ENCODE peak calls at places on chromosomes 5 and 9, in seven cellular contexts. H is endodermal cell, X is GM12864, J is HCT116, P is lower leg skin, Q is AG04449, K is ovary. V is an unnamed sample.

GRCh38 chr5:116455061-116455460 is 119.6 kb downstream of the SEMA6A start:
- DNase-seq in H (no peak), Q (no peak), J (no peak), P (no peak), X (no peak), K (no peak), V (no peak)

GRCh38 chr5:122093415-122093814 is 15.4 kb upstream of the LOX start:
- DNase-seq in H (no peak), K (no peak), X (no peak), P (no peak), J (no peak), Q (peak; percentile 90), V (no peak)

GRCh38 chr5:157484768-157485167 is 24.8 kb downstream of the NIPAL4 start:
- DNase-seq in J (no peak), K (no peak), X (no peak), P (peak; percentile 67), Q (no peak), H (no peak), V (no peak)

GRCh38 chr5:61304611-61305369 is 27.3 kb upstream of the ZSWIM6 start:
- DNase-seq in X (no peak), K (no peak), Q (no peak), P (no peak), H (peak; percentile 57), J (peak; percentile 55), V (peak; percentile 58)

GRCh38 chr9:38441347-38442085 is 17.3 kb upstream of the IGFBPL1 start:
- DNase-seq in X (no peak), Q (no peak), H (no peak), P (no peak), J (no peak), K (no peak), V (no peak)

GRCh38 chr5:173902334-173902733 is 14.2 kb downstream of the CPEB4 start:
- DNase-seq in Q (no peak), H (no peak), X (no peak), K (no peak), J (no peak), P (no peak), V (no peak)

GRCh38 chr9:4382722-4383317 is 83.0 kb upstream of the GLIS3 start:
- DNase-seq in P (no peak), K (no peak), Q (no peak), H (peak; percentile 52), J (peak; percentile 23), X (peak; percentile 19), V (no peak)

GRCh38 chr9:121321039-121321503 is 49.0 kb downstream of the STOM start:
- DNase-seq in K (no peak), P (no peak), J (no peak), X (no peak), Q (no peak), H (peak; percentile 44), V (no peak)

GRCh38 chr9:116417464-116417863 is 263.9 kb downstream of the PAPPA start:
- DNase-seq in J (no peak), K (no peak), X (no peak), Q (no peak), H (no peak), P (no peak), V (no peak)

GRCh38 chr5:130385619-130386018 is 481.4 kb downstream of the CHSY3 start:
- DNase-seq in X (no peak), H (no peak), J (no peak), P (no peak), Q (no peak), K (no peak), V (no peak)

GRCh38 chr5:61275841-61276240 is 56.2 kb upstream of the ZSWIM6 start:
- DNase-seq in J (no peak), H (no peak), P (peak; percentile 54), K (no peak), Q (no peak), X (no peak), V (peak; percentile 36)

GRCh38 chr5:140631831-140632365 is 1.1 kb downstream of the CD14 start:
- DNase-seq in X (no peak), J (no peak), H (no peak), K (no peak), Q (no peak), P (no peak), V (no peak)

GRCh38 chr5:135559342-135559741 is 19.4 kb downstream of the CXCL14 start:
- DNase-seq in J (peak; percentile 38), H (peak; percentile 70), P (no peak), X (no peak), Q (no peak), K (no peak), V (no peak)

GRCh38 chr5:135557034-135557838 is 21.5 kb upstream of the NEUROG1 start:
- DNase-seq in P (no peak), K (no peak), X (no peak), H (no peak), J (no peak), Q (no peak), V (no peak)

GRCh38 chr5:135561266-135561665 is 17.5 kb downstream of the CXCL14 start:
- DNase-seq in P (no peak), X (no peak), Q (no peak), H (no peak), K (no peak), J (no peak), V (no peak)

GRCh38 chr5:135564305-135564704 is 14.5 kb downstream of the CXCL14 start:
- DNase-seq in Q (no peak), K (no peak), P (no peak), J (no peak), X (no peak), H (no peak), V (no peak)

DNA sequence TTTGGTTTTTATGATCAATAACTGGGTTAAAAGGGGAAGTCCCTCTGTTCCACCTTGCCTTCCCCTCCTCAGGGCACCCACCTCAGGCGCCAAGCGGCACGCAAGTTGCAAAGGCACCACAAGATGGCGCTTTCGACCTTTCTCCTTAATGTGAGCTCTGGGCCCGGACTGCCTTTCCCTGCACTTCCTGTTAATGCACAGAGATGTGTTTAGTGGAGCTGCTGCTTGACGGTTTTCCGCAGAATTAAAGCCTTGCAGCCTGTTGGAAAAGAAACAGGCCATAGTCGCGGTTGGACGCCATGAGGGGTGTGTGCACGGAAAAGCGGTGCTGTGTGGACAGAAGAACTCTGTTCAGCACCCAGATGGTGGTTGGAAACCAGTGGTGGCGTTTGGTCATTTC is 17.9 kb downstream of the CXCL14 start:
- DNase-seq in K (peak; percentile 55), J (peak; percentile 65), H (peak; percentile 96), X (peak; percentile 33), Q (peak; percentile 24), P (peak; percentile 75), V (peak; percentile 42)
- TF ChIP-seq CTCF in K (no peak), J (peak; percentile 84), H (peak; percentile 94), X (peak; percentile 85), Q (peak; percentile 91), P (no peak), V (peak; percentile 89)

DNA sequence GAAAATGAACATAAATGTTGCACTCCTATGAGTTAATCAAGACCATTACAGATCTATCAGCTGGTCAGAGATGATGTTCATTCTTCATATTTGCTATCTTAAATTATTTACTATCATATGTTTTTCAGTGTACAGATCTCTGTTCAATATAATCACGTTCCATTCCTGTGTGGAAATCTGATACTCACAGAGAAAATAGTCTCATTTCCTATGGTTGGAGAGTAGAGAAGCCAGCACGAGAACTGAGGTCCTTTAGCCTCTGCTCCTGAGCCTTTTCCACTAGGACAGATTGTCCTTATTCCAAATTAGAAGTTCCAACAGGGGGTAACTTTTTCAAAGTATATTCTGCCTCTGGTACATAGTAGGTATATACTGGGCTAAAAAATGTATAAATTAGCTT is 29.2 kb downstream of the UGCG start:
- DNase-seq in P (no peak), H (no peak), X (no peak), J (no peak), K (no peak), Q (no peak), V (no peak)
- H3K4me3 ChIP-seq in P (no peak overlapping the region), H (no peak overlapping the region), X (no peak overlapping the region), J (no peak overlapping the region), K (no peak overlapping the region), Q (no peak overlapping the region), V (no peak overlapping the region)

GRCh38 chr5:100518377-100518776 is 16.8 kb upstream of the FAM174A start:
- DNase-seq in Q (no peak), P (no peak), H (peak; percentile 55), J (no peak), X (no peak), K (no peak), V (no peak)

GRCh38 chr5:100516285-100516684 is 18.9 kb upstream of the FAM174A start:
- DNase-seq in K (no peak), X (no peak), Q (no peak), H (no peak), P (no peak), J (no peak), V (no peak)

GRCh38 chr5:100519075-100519474 is 16.1 kb upstream of the FAM174A start:
- DNase-seq in H (no peak), X (no peak), K (no peak), Q (no peak), J (no peak), P (no peak), V (no peak)

GRCh38 chr5:100517301-100517974 is 17.7 kb upstream of the FAM174A start:
- DNase-seq in X (no peak), P (peak; percentile 54), Q (no peak), K (no peak), J (no peak), H (peak; percentile 64), V (no peak)

GRCh38 chr5:100520348-100520747 is 14.8 kb upstream of the FAM174A start:
- DNase-seq in H (peak; percentile 85), P (no peak), Q (no peak), X (no peak), J (no peak), K (no peak), V (no peak)
- TF ChIP-seq CTCF in H (peak; percentile 75), P (no peak), Q (no peak), X (no peak), J (peak; percentile 43), K (no peak), V (no peak)

GRCh38 chr9:137277329-137278041 is at the start of gene TOR4A:
- DNase-seq in X (no peak), J (peak; percentile 80), P (no peak), H (peak; percentile 94), Q (peak; percentile 26), K (peak; percentile 78), V (peak; percentile 54)

GRCh38 chr9:137275203-137275936 is 2.2 kb upstream of the TOR4A start:
- DNase-seq in K (no peak), H (peak; percentile 47), J (no peak), X (no peak), P (no peak), Q (no peak), V (no peak)

GRCh38 chr9:137275937-137276756 is 1.4 kb upstream of the TOR4A start:
- DNase-seq in P (no peak), Q (no peak), J (no peak), X (no peak), H (peak; percentile 56), K (no peak), V (no peak)

GRCh38 chr9:137278061-137278912 is 761 bp downstream of the TOR4A start:
- DNase-seq in H (peak; percentile 84), X (no peak), Q (no peak), J (no peak), K (no peak), P (no peak), V (no peak)

DNA sequence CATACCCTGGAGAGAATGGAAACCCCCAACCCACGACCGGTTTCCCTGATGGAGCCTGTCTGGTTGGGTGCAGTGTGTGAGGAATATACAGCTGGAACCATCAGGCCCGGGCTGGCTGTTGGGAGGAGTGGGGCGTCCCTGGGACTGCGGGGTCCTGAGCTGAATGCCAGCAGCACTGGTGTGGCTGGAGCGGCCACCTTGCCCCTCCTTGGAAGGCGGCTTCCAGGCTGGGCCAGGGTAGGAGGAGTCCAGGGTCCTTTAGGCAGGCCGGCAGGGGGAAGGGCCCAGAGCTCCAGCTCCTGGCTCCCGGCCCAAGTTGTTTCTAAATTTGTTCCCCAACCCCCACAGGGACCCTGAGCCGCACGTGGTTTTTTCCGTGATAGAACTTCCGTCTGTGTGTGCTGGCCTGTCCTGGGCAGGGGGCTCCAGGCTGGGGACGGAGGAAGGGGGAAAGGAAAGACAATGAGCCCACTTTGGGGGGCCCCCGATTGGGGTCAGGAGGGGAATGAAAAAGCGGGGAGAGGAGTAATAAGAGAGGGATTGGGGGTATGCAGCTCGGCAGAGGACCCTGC is 683 bp upstream of the TOR4A start:
- DNase-seq in P (no peak), H (peak; percentile 84), X (no peak), J (no peak), K (peak; percentile 88), Q (no peak), V (no peak)
- H3K4me3 ChIP-seq in P (peak overlapping the region; percentile 5), H (peak overlapping the region; percentile 73), X (peak overlapping the region; percentile 69), J (peak overlapping the region; percentile 90), K (peak overlapping the region; percentile 47), Q (peak overlapping the region; percentile 63), V (peak overlapping the region; percentile 77)

V was measured in AG04450.